ENCODE peak calls at places on chromosomes 11 and 22, in four cellular contexts. J is HepG2, S is K562, F is GM12878. W is an unnamed sample.

GRCh38 chr22:50310209-50310722 is 2.8 kb upstream of the PLXNB2 start:
- DNase-seq in J (peak), S (no peak), F (no peak), W (no peak)

GRCh38 chr11:128553662-128554392 is 33.5 kb downstream of the ETS1 start:
- DNase-seq in J (no peak), S (no peak), F (no peak), W (no peak)

GRCh38 chr11:113632981-113633380 is 73.1 kb downstream of the TMPRSS5 start:
- DNase-seq in J (no peak), S (no peak), F (no peak), W (no peak)

GRCh38 chr22:28142361-28142801 is 223.3 kb upstream of the PITPNB start:
- DNase-seq in J (peak), S (no peak), F (no peak), W (no peak)

GRCh38 chr22:38948181-38948940 is 9.0 kb upstream of the APOBEC3A start:
- DNase-seq in J (no peak), S (no peak), F (no peak), W (no peak)

GRCh38 chr22:23305922-23306374 is 125.6 kb downstream of the BCR start:
- DNase-seq in J (no peak), S (no peak), F (no peak), W (no peak)

GRCh38 chr11:82980947-82981346 is 79.4 kb downstream of the DDIAS start:
- DNase-seq in J (no peak), S (no peak), F (no peak), W (no peak)

GRCh38 chr11:105189586-105189985 is 50.0 kb upstream of the CARD18 start:
- DNase-seq in J (no peak), S (no peak), F (no peak), W (no peak)

GRCh38 chr11:126061707-126062678 is 673 bp downstream of the CDON start:
- DNase-seq in J (peak), S (peak), F (no peak), W (no peak)

GRCh38 chr11:12043959-12044772 is 35.7 kb upstream of the DKK3 start:
- DNase-seq in J (peak), S (peak), F (no peak), W (peak)

GRCh38 chr22:42317691-42318547 is 47.5 kb upstream of the TCF20 start:
- DNase-seq in J (no peak), S (no peak), F (no peak), W (no peak)

GRCh38 chr11:34240150-34240494 is 117.7 kb downstream of the ABTB2 start:
- DNase-seq in J (no peak), S (no peak), F (no peak), W (no peak)

GRCh38 chr11:20022363-20023081 is 137.8 kb downstream of the DBX1 start:
- DNase-seq in J (peak), S (no peak), F (no peak), W (peak)

GRCh38 chr11:124745835-124746620 is 6.0 kb downstream of the VSIG2 start:
- DNase-seq in J (no peak), S (peak), F (no peak), W (peak)

GRCh38 chr11:131748146-131749050 is 378.0 kb downstream of the NTM start:
- DNase-seq in J (peak), S (peak), F (no peak), W (no peak)

GRCh38 chr11:11510939-11511338 is 110.9 kb downstream of the GALNT18 start:
- DNase-seq in J (no peak), S (no peak), F (no peak), W (no peak)

DNA sequence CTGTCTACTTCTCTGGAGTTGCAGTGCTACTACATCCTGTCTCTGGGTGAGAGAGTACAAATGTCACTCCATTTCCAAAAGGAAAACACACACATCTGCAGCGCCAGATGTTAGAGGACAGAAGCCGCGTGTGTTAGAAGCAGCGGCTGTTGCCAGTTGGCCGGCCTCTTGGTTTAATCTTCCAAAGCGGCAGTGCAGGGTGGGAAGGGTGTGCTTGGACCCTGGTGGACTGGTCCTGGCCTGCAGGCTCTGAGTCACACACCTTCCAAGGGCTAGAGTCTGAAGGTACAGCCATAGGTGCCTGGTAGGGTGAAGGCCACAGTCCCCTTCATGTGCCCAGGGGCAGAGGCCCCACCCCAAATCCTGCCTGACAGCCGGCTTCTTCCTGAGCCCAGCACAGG is 99.8 kb downstream of the CTTN start:
- DNase-seq in J (no peak), S (no peak), F (no peak), W (no peak)
- TF ChIP-seq ATF3 in J (no peak), S (no peak), F (no peak), W (no peak)

GRCh38 chr11:94521684-94522083 is 9.4 kb downstream of the C11orf97 start:
- DNase-seq in J (peak), S (no peak), F (no peak), W (no peak)

GRCh38 chr11:94526645-94527438 is 14.6 kb downstream of the C11orf97 start:
- DNase-seq in J (no peak), S (no peak), F (no peak), W (no peak)

GRCh38 chr11:94524293-94524692 is 12.0 kb downstream of the C11orf97 start:
- DNase-seq in J (no peak), S (no peak), F (no peak), W (no peak)

GRCh38 chr11:94528551-94528950 is 15.2 kb upstream of the FUT4 start:
- DNase-seq in J (no peak), S (no peak), F (no peak), W (no peak)

GRCh38 chr11:94525933-94526332 is 13.7 kb downstream of the C11orf97 start:
- DNase-seq in J (no peak), S (no peak), F (no peak), W (no peak)
- TF ChIP-seq CBX5 in J (no peak), S (no peak), F (no peak), W (no peak)

DNA sequence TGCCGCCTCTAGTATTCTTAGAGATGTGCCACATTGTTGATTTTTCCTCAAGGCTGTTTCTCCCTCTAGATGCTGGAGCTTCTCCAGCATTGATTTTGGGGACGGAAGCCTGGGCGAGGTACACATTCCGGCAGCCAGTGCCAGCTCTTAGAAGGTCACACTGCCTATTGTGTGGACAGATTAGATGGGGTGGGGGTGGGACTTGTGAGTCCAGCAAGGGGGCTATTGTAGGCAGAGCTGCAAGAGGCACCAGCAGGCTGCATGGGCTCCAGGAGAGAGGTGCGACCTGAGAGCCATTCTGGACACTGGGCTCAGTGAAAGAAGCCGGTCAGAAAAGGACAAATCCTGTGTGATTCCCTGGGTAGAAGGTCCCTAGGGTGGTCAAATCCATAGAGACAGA is 12.4 kb downstream of the C11orf21 start:
- DNase-seq in J (no peak), S (no peak), F (no peak), W (no peak)
- TF ChIP-seq ATF3 in J (no peak), S (no peak), F (no peak), W (no peak)

DNA sequence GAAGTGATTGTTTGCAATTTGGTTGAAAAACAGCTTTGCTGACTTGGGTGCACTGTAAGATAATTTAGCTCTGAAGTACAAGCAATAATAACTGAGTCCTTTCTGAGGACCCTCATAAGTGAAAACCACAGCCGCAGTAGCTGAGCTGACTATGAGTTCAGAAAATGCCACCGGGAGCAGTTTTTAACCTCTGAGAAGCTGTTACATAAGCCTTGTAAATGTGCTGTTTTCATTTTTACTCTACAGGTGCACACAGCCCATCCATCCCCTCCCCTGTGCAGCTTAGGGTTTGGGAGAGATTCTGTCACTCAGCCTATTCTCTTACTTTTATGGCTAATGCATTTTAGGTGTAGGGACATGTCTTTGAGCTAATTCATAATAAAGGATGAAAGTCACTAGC is 255.5 kb upstream of the C11orf87 start:
- DNase-seq in J (no peak), S (no peak), F (no peak), W (no peak)
- TF ChIP-seq CBX5 in J (no peak), S (no peak), F (no peak), W (no peak)

W was measured in H1.